ENCODE peak calls at places on chromosomes 11 and 22, in nine cellular contexts. S, X, K, F, Z, Q, Y, O and P are unnamed samples.

GRCh38 chr11:77082838-77083552 is 16.2 kb downstream of the CAPN5 start:
- DNase-seq in S (peak; percentile 33), X (peak; percentile 69), K (no peak), F (peak; percentile 79), Z (peak; percentile 48), Q (no peak), Y (peak; percentile 56), O (no peak), P (no peak)

GRCh38 chr11:1531961-1532586 is 40.0 kb downstream of the DUSP8 start:
- DNase-seq in S (peak; percentile 29), X (no peak), K (no peak), F (no peak), Z (no peak), Q (no peak), Y (no peak), O (peak; percentile 40), P (no peak)

GRCh38 chr11:74636633-74637184 is 44.3 kb downstream of the POLD3 start:
- DNase-seq in S (no peak), X (no peak), K (no peak), F (no peak), Z (no peak), Q (no peak), Y (no peak), O (no peak), P (no peak)

GRCh38 chr11:4093519-4094347 is 866 bp upstream of the RRM1 start:
- DNase-seq in S (no peak), X (no peak), K (no peak), F (no peak), Z (no peak), Q (peak; percentile 10), Y (no peak), O (no peak), P (no peak)

GRCh38 chr11:72135891-72136676 is 559 bp downstream of the FOLR3 start:
- DNase-seq in S (no peak), X (no peak), K (no peak), F (no peak), Z (no peak), Q (no peak), Y (no peak), O (no peak), P (no peak)

GRCh38 chr11:78808903-78809302 is 234.2 kb upstream of the NARS2 start:
- DNase-seq in S (no peak), X (peak; percentile 54), K (no peak), F (peak; percentile 65), Z (no peak), Q (peak; percentile 18), Y (no peak), O (no peak), P (no peak)

GRCh38 chr22:17964647-17965046 is 59.7 kb downstream of the MICAL3 start:
- DNase-seq in S (no peak), X (no peak), K (no peak), F (no peak), Z (no peak), Q (peak; percentile 44), Y (no peak), O (no peak), P (no peak)

GRCh38 chr11:119795231-119795630 is 66.2 kb upstream of the NECTIN1 start:
- DNase-seq in S (no peak), X (no peak), K (peak; percentile 53), F (no peak), Z (peak; percentile 17), Q (no peak), Y (no peak), O (no peak), P (no peak)

GRCh38 chr11:58965246-58965985 is 26.1 kb downstream of the GLYATL1 start:
- DNase-seq in S (no peak), X (no peak), K (no peak), F (no peak), Z (no peak), Q (no peak), Y (no peak), O (no peak), P (no peak)

GRCh38 chr22:19691721-19692341 is 22.5 kb upstream of the SEPTIN5 start:
- DNase-seq in S (no peak), X (no peak), K (peak; percentile 83), F (no peak), Z (no peak), Q (no peak), Y (no peak), O (no peak), P (peak; percentile 44)

GRCh38 chr11:2990617-2991476 is 1.3 kb downstream of the NAP1L4 start:
- DNase-seq in S (no peak), X (peak; percentile 37), K (no peak), F (no peak), Z (no peak), Q (peak; percentile 38), Y (no peak), O (no peak), P (no peak)

GRCh38 chr22:39242809-39243442 is 1.9 kb downstream of the PDGFB start:
- DNase-seq in S (peak; percentile 90), X (no peak), K (no peak), F (no peak), Z (no peak), Q (peak; percentile 42), Y (no peak), O (no peak), P (no peak)

GRCh38 chr11:10452211-10452767 is 2.8 kb upstream of the AMPD3 start:
- DNase-seq in S (no peak), X (no peak), K (no peak), F (no peak), Z (no peak), Q (no peak), Y (no peak), O (no peak), P (no peak)

GRCh38 chr11:10453261-10453660 is 1.8 kb upstream of the AMPD3 start:
- DNase-seq in S (no peak), X (no peak), K (no peak), F (no peak), Z (no peak), Q (no peak), Y (no peak), O (no peak), P (no peak)

GRCh38 chr11:10450451-10451398 is 4.3 kb upstream of the AMPD3 start:
- DNase-seq in S (peak; percentile 78), X (peak; percentile 78), K (no peak), F (peak; percentile 78), Z (no peak), Q (peak; percentile 13), Y (peak; percentile 79), O (no peak), P (no peak)

GRCh38 chr11:10454506-10454901 is 560 bp upstream of the AMPD3 start:
- DNase-seq in S (no peak), X (no peak), K (no peak), F (no peak), Z (no peak), Q (no peak), Y (no peak), O (no peak), P (no peak)

GRCh38 chr11:10451399-10452116 is 3.5 kb upstream of the AMPD3 start:
- DNase-seq in S (no peak), X (no peak), K (no peak), F (no peak), Z (no peak), Q (no peak), Y (no peak), O (no peak), P (no peak)
- H3K4me3 ChIP-seq in S (peak overlapping the region; percentile 71), X (no peak overlapping the region), K (no peak overlapping the region), F (no peak overlapping the region), Z (no peak overlapping the region), Q (no peak overlapping the region), Y (peak overlapping the region; percentile 65), O (peak overlapping the region; percentile 79), P (no peak overlapping the region)

GRCh38 chr11:12430351-12430750 is 53.0 kb downstream of the PARVA start:
- DNase-seq in S (no peak), X (no peak), K (no peak), F (no peak), Z (no peak), Q (no peak), Y (no peak), O (no peak), P (no peak)

GRCh38 chr11:12434255-12434654 is 56.9 kb downstream of the PARVA start:
- DNase-seq in S (no peak), X (no peak), K (no peak), F (no peak), Z (no peak), Q (no peak), Y (no peak), O (no peak), P (peak; percentile 41)

GRCh38 chr11:12433571-12434061 is 56.2 kb downstream of the PARVA start:
- DNase-seq in S (no peak), X (peak; percentile 26), K (peak; percentile 58), F (no peak), Z (no peak), Q (no peak), Y (no peak), O (no peak), P (peak; percentile 64)

GRCh38 chr11:12430912-12431311 is 53.5 kb downstream of the PARVA start:
- DNase-seq in S (peak; percentile 62), X (peak; percentile 74), K (no peak), F (no peak), Z (peak; percentile 84), Q (no peak), Y (no peak), O (peak; percentile 71), P (no peak)

GRCh38 chr11:12432507-12432906 is 55.1 kb downstream of the PARVA start:
- DNase-seq in S (no peak), X (no peak), K (no peak), F (no peak), Z (no peak), Q (no peak), Y (no peak), O (no peak), P (no peak)
- H3K4me1 ChIP-seq in S (peaks cover 30% of the 10 kb centered on the region), X (peaks cover 67% of the 10 kb centered on the region), K (peaks cover 51% of the 10 kb centered on the region), F (peaks cover 19% of the 10 kb centered on the region), Z (peaks cover 3% of the 10 kb centered on the region), Q (peaks cover 14% of the 10 kb centered on the region), Y (peaks cover 43% of the 10 kb centered on the region), O (peaks cover 52% of the 10 kb centered on the region), P (peaks cover 30% of the 10 kb centered on the region)

GRCh38 chr22:36306227-36306626 is 53.3 kb downstream of the APOL1 start:
- DNase-seq in S (no peak), X (no peak), K (no peak), F (peak; percentile 49), Z (no peak), Q (no peak), Y (no peak), O (no peak), P (no peak)
- H3K36me3 ChIP-seq in S (peaks cover 98% of the 10 kb centered on the region), X (peaks cover under 1% of the 10 kb centered on the region), K (peaks cover 95% of the 10 kb centered on the region), F (peaks cover 43% of the 10 kb centered on the region), Z (peaks cover 100% of the 10 kb centered on the region), Q (peaks cover 29% of the 10 kb centered on the region), Y (peaks cover 100% of the 10 kb centered on the region), O (peaks cover 97% of the 10 kb centered on the region), P (peaks cover 72% of the 10 kb centered on the region)

DNA sequence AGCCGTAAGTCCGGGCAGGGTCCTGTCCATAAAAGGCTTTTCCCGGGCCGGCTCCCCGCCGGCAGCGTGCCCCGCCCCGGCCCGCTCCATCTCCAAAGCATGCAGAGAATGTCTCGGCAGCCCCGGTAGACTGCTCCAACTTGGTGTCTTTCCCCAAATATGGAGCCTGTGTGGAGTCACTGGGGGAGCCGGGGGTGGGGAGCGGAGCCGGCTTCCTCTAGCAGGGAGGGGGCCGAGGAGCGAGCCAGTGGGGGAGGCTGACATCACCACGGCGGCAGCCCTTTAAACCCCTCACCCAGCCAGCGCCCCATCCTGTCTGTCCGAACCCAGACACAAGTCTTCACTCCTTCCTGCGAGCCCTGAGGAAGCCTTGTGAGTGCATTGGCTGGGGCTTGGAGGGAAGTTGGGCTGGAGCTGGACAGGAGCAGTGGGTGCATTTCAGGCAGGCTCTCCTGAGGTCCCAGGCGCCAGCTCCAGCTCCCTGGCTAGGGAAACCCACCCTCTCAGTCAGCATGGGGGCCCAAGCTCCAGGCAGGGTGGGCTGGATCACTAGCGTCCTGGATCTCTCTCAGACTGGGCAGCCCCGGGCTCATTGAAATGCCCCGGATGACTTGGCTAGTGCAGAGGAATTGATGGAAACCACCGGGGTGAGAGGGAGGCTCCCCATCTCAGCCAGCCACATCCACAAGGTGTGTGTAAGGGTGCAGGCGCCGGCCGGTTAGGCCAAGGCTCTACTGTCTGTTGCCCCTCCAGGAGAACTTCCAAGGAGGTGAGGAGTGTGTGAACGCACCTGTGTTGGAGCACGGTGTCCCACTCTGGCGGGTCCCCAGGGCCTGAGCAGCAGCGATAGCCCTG is at the start of gene TAGLN:
- DNase-seq in S (peak; percentile 48), X (peak; percentile 76), K (peak; percentile 87), F (peak; percentile 73), Z (peak; percentile 66), Q (no peak), Y (peak; percentile 67), O (peak; percentile 85), P (peak; percentile 44)
- H3K4me3 ChIP-seq in S (peak within 1 kb of the TSS; percentile 28), X (peak within 1 kb of the TSS; percentile 55), K (peak within 1 kb of the TSS; percentile 43), F (no peak within 1 kb of the TSS), Z (peak within 1 kb of the TSS; percentile 58), Q (no peak within 1 kb of the TSS), Y (peak within 1 kb of the TSS; percentile 38), O (peak within 1 kb of the TSS; percentile 81), P (peak within 1 kb of the TSS; percentile 33)